ENCODE peak calls at places on chromosomes 6 and 20, in five cellular contexts. B is HTR-8/SVneo; O is astrocyte of the spinal cord; R is stimulated activated naive CD4-positive, alpha-beta T cell; Q is stimulated activated CD4-positive, alpha-beta T cell treated with anti-CD3 and anti-CD28 coated beads, Interleukin-15, amount 100 ng/mL, for 1 hour. U is an unnamed sample.

GRCh38 chr20:37789408-37789807 is 95.6 kb downstream of the CTNNBL1 start:
- DNase-seq in B (no peak), O (no peak), R (no peak), Q (no peak), U (no peak)

GRCh38 chr20:24379116-24379927 is 90.1 kb upstream of the SYNDIG1 start:
- DNase-seq in B (no peak), O (peak; percentile 52), R (no peak), Q (no peak), U (no peak)

GRCh38 chr6:41713650-41714291 is 21.6 kb downstream of the TFEB start:
- DNase-seq in B (no peak), O (no peak), R (no peak), Q (no peak), U (no peak)

GRCh38 chr20:53778736-53779135 is 185.1 kb upstream of the ZNF217 start:
- DNase-seq in B (no peak), O (no peak), R (no peak), Q (no peak), U (no peak)

GRCh38 chr6:42791706-42792320 is 10.0 kb downstream of the BICRAL start:
- DNase-seq in B (no peak), O (no peak), R (no peak), Q (no peak), U (no peak)

GRCh38 chr20:43731469-43731868 is 4.7 kb upstream of the GTSF1L start:
- DNase-seq in B (peak; percentile 94), O (peak; percentile 75), R (no peak), Q (no peak), U (no peak)

GRCh38 chr6:17971128-17972073 is 16.0 kb downstream of the KIF13A start:
- DNase-seq in B (no peak), O (peak; percentile 62), R (no peak), Q (no peak), U (no peak)

GRCh38 chr6:41672816-41673703 is 34.8 kb downstream of the MDFI start:
- DNase-seq in B (no peak), O (no peak), R (no peak), Q (no peak), U (no peak)

GRCh38 chr6:165588515-165588914 is 74.5 kb downstream of the PDE10A start:
- DNase-seq in B (no peak), O (no peak), R (no peak), Q (no peak), U (no peak)

GRCh38 chr6:43771210-43771857 is 1.3 kb downstream of the VEGFA start:
- DNase-seq in B (no peak), O (peak; percentile 51), R (peak; percentile 23), Q (peak; percentile 60), U (peak; percentile 72)

GRCh38 chr6:33822575-33823395 is 19.0 kb upstream of the MLN start:
- DNase-seq in B (peak; percentile 57), O (no peak), R (no peak), Q (no peak), U (no peak)

GRCh38 chr6:93468291-93468690 is 48.9 kb upstream of the EPHA7 start:
- DNase-seq in B (no peak), O (peak; percentile 84), R (no peak), Q (no peak), U (peak; percentile 76)

GRCh38 chr6:130559166-130559565 is 193.3 kb downstream of the TMEM200A start:
- DNase-seq in B (no peak), O (peak; percentile 42), R (no peak), Q (no peak), U (no peak)

GRCh38 chr6:113774122-113774835 is 82.9 kb upstream of the MARCKS start:
- DNase-seq in B (no peak), O (peak; percentile 55), R (no peak), Q (no peak), U (no peak)

GRCh38 chr6:136566007-136566487 is 15.8 kb upstream of the MAP7 start:
- DNase-seq in B (no peak), O (no peak), R (no peak), Q (no peak), U (no peak)

GRCh38 chr6:168428052-168428829 is 12.7 kb upstream of the SMOC2 start:
- DNase-seq in B (no peak), O (no peak), R (no peak), Q (no peak), U (no peak)

GRCh38 chr6:25232478-25232877 is 46.7 kb upstream of the CARMIL1 start:
- DNase-seq in B (no peak), O (peak; percentile 32), R (no peak), Q (no peak), U (no peak)

GRCh38 chr6:117573006-117573680 is 29.2 kb downstream of the GOPC start:
- DNase-seq in B (no peak), O (no peak), R (no peak), Q (no peak), U (no peak)

GRCh38 chr6:68975064-68975463 is 340.0 kb downstream of the ADGRB3 start:
- DNase-seq in B (no peak), O (peak; percentile 5), R (no peak), Q (no peak), U (no peak)

GRCh38 chr20:62900692-62901584 is 25.4 kb downstream of the DIDO1 start:
- DNase-seq in B (peak; percentile 53), O (no peak), R (peak; percentile 21), Q (no peak), U (peak; percentile 11)

GRCh38 chr20:17617212-17617867 is 47.5 kb downstream of the DSTN start:
- DNase-seq in B (peak; percentile 69), O (no peak), R (peak; percentile 19), Q (no peak), U (no peak)

GRCh38 chr20:19977373-19977770 is 39.8 kb upstream of the NAA20 start:
- DNase-seq in B (no peak), O (no peak), R (no peak), Q (no peak), U (no peak)

GRCh38 chr6:162726997-162727346 is 594 bp downstream of the PRKN start:
- DNase-seq in B (peak; percentile 3), O (peak; percentile 6), R (no peak), Q (no peak), U (peak; percentile 6)

GRCh38 chr6:39330057-39330456 is 7.6 kb upstream of the KCNK16 start:
- DNase-seq in B (no peak), O (no peak), R (no peak), Q (no peak), U (no peak)

GRCh38 chr6:161080263-161080970 is 88.8 kb downstream of the MAP3K4 start:
- DNase-seq in B (no peak), O (no peak), R (no peak), Q (no peak), U (no peak)

GRCh38 chr6:1605822-1606532 is 3.7 kb upstream of the FOXC1 start:
- DNase-seq in B (no peak), O (peak; percentile 14), R (no peak), Q (no peak), U (no peak)